ENCODE peak calls at places on chromosomes 13 and 19, in five cellular contexts. D is PC-3, Q is mesendoderm, W is kidney, R is ovary. N is an unnamed sample. For H3K36me3, the result is how much of the 10 kb centered on the place peaks cover.

GRCh38 chr19:8333771-8334457 is 9.1 kb downstream of the KANK3 start:
- DNase-seq in D (no peak), Q (no peak), W (no peak), R (no peak), N (no peak)

GRCh38 chr13:43918636-43919035 is 38.9 kb downstream of the LACC1 start:
- DNase-seq in D (no peak), Q (no peak), W (no peak), R (no peak), N (no peak)

GRCh38 chr19:6125571-6125989 is 9.9 kb upstream of the ACSBG2 start:
- DNase-seq in D (peak), Q (peak), W (no peak), R (peak), N (peak)

GRCh38 chr13:87274209-87274819 is 396.9 kb upstream of the SLITRK5 start:
- DNase-seq in D (peak), Q (peak), W (no peak), R (no peak), N (peak)

GRCh38 chr13:68872338-68872737 is 1235.3 kb upstream of the ATXN8OS start:
- DNase-seq in D (peak), Q (no peak), W (no peak), R (no peak), N (no peak)

GRCh38 chr13:62014299-62014698 is 598.6 kb upstream of the PCDH20 start:
- DNase-seq in D (peak), Q (peak), W (no peak), R (no peak), N (no peak)

GRCh38 chr19:14561832-14562351 is 10.0 kb downstream of the NDUFB7 start:
- DNase-seq in D (no peak), Q (peak), W (no peak), R (no peak), N (no peak)

GRCh38 chr19:38012290-38012689 is 105.3 kb downstream of the SIPA1L3 start:
- DNase-seq in D (no peak), Q (no peak), W (no peak), R (no peak), N (no peak)

GRCh38 chr13:82747331-82747730 is 1134.9 kb downstream of the SLITRK1 start:
- DNase-seq in D (no peak), Q (peak), W (no peak), R (no peak), N (peak)

GRCh38 chr19:3670796-3671679 is 29.2 kb downstream of the PIP5K1C start:
- DNase-seq in D (no peak), Q (no peak), W (peak), R (peak), N (peak)

GRCh38 chr13:23254506-23254905 is 73.7 kb downstream of the SGCG start:
- DNase-seq in D (no peak), Q (no peak), W (no peak), R (no peak), N (no peak)

GRCh38 chr13:102631198-102631597 is 34.4 kb downstream of the TPP2 start:
- DNase-seq in D (no peak), Q (no peak), W (no peak), R (no peak), N (no peak)

GRCh38 chr13:102487330-102487729 is 85.5 kb upstream of the FGF14 start:
- DNase-seq in D (no peak), Q (no peak), W (no peak), R (no peak), N (no peak)

GRCh38 chr19:58581227-58582141 is 8.3 kb upstream of the MZF1 start:
- DNase-seq in D (peak), Q (peak), W (peak), R (peak), N (peak)

DNA sequence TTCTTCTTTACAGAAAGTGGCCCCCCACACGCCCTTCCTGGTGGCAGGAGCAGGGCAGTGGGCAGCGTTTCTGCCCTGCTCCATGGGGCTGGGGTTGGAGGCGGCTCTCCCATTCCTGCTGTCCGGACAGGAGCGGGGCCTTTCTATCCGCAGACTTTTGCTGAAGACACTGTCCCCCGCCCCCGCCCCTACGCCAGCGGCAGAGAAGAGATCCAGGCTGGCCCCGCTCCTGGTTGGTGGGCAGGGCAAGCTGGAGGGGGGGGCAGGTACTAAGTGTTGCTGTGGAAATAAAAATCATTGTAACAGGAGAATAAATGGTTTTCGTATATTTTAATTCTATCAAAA is 81.7 kb downstream of the ZNF429 start:
- DNase-seq in D (no peak), Q (peak), W (no peak), R (no peak), N (no peak)
- H3K27ac ChIP-seq in D (no peak), Q (no peak), W (peak), R (peak), N (no peak)

GRCh38 chr19:1222394-1222793 is 15.4 kb downstream of the CBARP start:
- DNase-seq in D (no peak), Q (no peak), W (no peak), R (no peak), N (no peak)
- H3K36me3 ChIP-seq in D (under half), Q (under half), W (under half), R (under half), N (under half)

GRCh38 chr13:75324413-75324940 is 157.5 kb downstream of the TBC1D4 start:
- DNase-seq in D (no peak), Q (no peak), W (no peak), R (no peak), N (no peak)
- H3K27ac ChIP-seq in D (no peak), Q (no peak), W (no peak), R (no peak), N (no peak)

DNA sequence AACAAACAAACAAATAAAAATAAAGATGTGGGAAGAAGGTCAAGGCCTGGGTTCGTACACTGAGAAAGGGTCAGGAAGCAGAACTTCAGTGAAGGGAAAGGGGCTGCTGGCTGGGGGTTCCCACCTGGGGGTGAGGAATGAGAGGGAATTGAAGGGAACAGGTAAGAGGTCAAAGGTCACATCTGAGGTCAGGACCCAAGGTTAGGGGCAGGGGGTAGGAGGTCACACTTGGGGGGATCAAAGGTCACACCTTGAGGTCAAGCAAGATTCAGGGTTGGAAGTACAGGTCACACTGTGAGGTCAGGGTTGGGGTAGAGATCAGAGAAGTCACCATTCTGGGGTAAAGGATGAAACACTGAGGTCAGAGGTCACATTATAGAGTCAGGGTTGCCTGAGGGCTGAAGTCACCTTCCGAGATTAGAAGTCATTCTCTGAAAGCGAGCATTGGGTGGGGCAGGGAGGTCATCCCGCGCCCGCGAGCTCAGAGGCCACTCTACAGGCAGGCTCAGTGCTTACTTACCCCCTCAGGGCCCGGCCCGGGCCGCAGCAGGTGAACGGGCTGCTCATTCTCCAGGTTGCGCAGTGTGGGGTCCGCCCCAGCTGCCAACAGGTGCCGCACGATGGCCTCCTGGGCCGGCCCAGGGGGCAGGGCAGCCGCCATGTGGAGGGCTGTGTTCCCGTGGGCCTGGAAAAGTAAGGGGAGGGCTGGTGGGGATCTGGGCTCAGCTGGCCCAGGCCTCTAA is 10.8 kb downstream of the NFKBID start:
- DNase-seq in D (no peak), Q (no peak), W (no peak), R (no peak), N (no peak)
- H3K36me3 ChIP-seq in D (under half), Q (under half), W (under half), R (under half), N (under half)

GRCh38 chr19:426725-427445 is 17.9 kb upstream of the C2CD4C start:
- DNase-seq in D (no peak), Q (no peak), W (no peak), R (no peak), N (no peak)
- H3K27ac ChIP-seq in D (no peak), Q (no peak), W (no peak), R (no peak), N (no peak)

GRCh38 chr13:110626510-110626909 is 11.2 kb downstream of the NAXD start:
- DNase-seq in D (no peak), Q (no peak), W (no peak), R (no peak), N (no peak)

GRCh38 chr13:110627761-110628476 is 12.6 kb downstream of the NAXD start:
- DNase-seq in D (no peak), Q (no peak), W (no peak), R (no peak), N (no peak)

GRCh38 chr13:110628477-110628793 is 13.1 kb downstream of the NAXD start:
- DNase-seq in D (no peak), Q (no peak), W (no peak), R (no peak), N (no peak)

GRCh38 chr13:110625771-110626321 is 10.5 kb downstream of the NAXD start:
- DNase-seq in D (peak), Q (no peak), W (no peak), R (no peak), N (no peak)

GRCh38 chr13:110627351-110627750 is 12.0 kb downstream of the NAXD start:
- DNase-seq in D (peak), Q (no peak), W (no peak), R (no peak), N (no peak)
- H3K36me3 ChIP-seq in D (under half), Q (under half), W (under half), R (under half), N (under half)

GRCh38 chr19:54959840-54960239 is 6.3 kb upstream of the NLRP2 start:
- DNase-seq in D (no peak), Q (no peak), W (no peak), R (no peak), N (no peak)
- H3K27ac ChIP-seq in D (no peak), Q (no peak), W (no peak), R (no peak), N (no peak)

DNA sequence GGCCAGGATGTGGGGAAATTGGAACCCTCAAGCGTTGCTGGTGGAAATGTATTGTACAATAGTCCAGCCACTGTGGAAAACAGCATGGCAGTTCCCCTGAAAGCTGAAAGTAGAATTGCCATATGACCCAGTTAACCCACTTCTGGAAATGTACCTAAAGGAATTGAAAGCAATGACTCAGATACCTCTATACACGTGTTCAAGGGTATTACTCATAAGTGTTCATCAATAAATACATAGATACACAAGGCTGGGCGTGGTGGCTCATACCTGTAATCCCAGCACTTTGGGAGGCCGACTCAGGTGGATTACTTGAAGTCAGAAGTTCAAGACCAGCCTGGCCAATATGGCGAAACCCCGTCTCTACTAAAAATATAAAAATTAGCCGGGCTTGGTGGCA is 71.9 kb upstream of the IRS2 start:
- DNase-seq in D (peak), Q (no peak), W (no peak), R (no peak), N (no peak)
- H3K36me3 ChIP-seq in D (under half), Q (under half), W (under half), R (under half), N (under half)

GRCh38 chr13:40187836-40188591 is 478.4 kb downstream of the FOXO1 start:
- DNase-seq in D (no peak), Q (no peak), W (no peak), R (no peak), N (peak)
- H3K27ac ChIP-seq in D (no peak), Q (peak), W (no peak), R (no peak), N (no peak)

DNA sequence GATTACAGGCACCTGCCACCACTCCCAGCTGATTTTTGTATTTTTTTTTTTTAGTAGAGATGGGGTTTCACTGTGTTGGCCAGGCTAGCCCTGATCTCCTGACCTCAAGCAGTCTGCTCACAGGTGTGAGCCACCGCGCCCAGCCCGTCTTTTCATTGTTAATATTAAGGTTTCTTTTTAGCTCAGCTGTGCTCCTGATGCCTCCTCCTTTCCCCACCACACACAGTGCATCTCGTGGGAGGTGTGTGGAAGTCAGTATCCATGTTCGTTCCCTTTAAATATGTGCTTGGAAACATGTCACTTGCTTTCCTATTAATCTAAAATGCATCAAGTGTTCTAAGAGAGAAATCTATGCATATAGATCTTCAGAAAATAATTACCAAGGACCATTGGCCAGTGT is 53.5 kb downstream of the IPO5 start:
- DNase-seq in D (no peak), Q (no peak), W (no peak), R (no peak), N (no peak)
- H3K36me3 ChIP-seq in D (half or more), Q (under half), W (under half), R (under half), N (half or more)

N was measured in GM23248.